ENCODE peak calls at places on chromosomes 5 and 9, in five cellular contexts. L is GM23248, D is OCI-LY7, C is HCT116, N is PC-9. Z is an unnamed sample. For H3K9me2 and H3K4me1, the result is how much of the 10 kb centered on the place peaks cover.

GRCh38 chr5:142201471-142201887 is 92.9 kb downstream of the NDFIP1 start:
- DNase-seq in C (peak), L (peak), N (no peak), D (no peak), Z (no peak)

GRCh38 chr9:122389799-122390481 is 19.1 kb downstream of the PTGS1 start:
- DNase-seq in L (no peak), N (peak), D (peak), C (no peak), Z (no peak)

GRCh38 chr5:174317261-174317894 is 271.9 kb downstream of the NSG2 start:
- DNase-seq in N (peak), L (peak), D (peak), C (no peak), Z (peak)

GRCh38 chr9:72232778-72233177 is 83.5 kb downstream of the GDA start:
- DNase-seq in L (no peak), C (no peak), N (no peak), D (no peak), Z (no peak)

GRCh38 chr9:26145938-26146337 is 467.7 kb upstream of the TUSC1 start:
- DNase-seq in D (no peak), L (no peak), N (no peak), C (no peak), Z (no peak)

GRCh38 chr5:134403951-134404350 is 7.7 kb downstream of the CDKN2AIPNL start:
- DNase-seq in L (no peak), D (no peak), C (no peak), N (no peak), Z (peak)

GRCh38 chr5:112628219-112628618 is 109.5 kb upstream of the APC start:
- DNase-seq in D (no peak), L (no peak), C (no peak), N (no peak), Z (peak)

GRCh38 chr9:6414291-6414690 is 1.3 kb downstream of the UHRF2 start:
- DNase-seq in D (peak), L (peak), C (no peak), N (peak), Z (peak)

GRCh38 chr5:72692273-72692672 is 124.2 kb upstream of the TNPO1 start:
- DNase-seq in C (no peak), N (no peak), L (peak), D (no peak), Z (no peak)

GRCh38 chr5:154118832-154119442 is 71.6 kb upstream of the GALNT10 start:
- DNase-seq in C (no peak), D (peak), L (peak), N (peak), Z (peak)

GRCh38 chr5:55037816-55038379 is 13.8 kb downstream of the GZMK start:
- DNase-seq in N (no peak), C (no peak), L (no peak), D (no peak), Z (no peak)

GRCh38 chr9:82893549-82893948 is 169.4 kb downstream of the RASEF start:
- DNase-seq in C (no peak), L (no peak), N (no peak), D (no peak), Z (no peak)
- H3K9me2 ChIP-seq in C (under half), L (under half), N (under half), D (under half), Z (under half)

DNA sequence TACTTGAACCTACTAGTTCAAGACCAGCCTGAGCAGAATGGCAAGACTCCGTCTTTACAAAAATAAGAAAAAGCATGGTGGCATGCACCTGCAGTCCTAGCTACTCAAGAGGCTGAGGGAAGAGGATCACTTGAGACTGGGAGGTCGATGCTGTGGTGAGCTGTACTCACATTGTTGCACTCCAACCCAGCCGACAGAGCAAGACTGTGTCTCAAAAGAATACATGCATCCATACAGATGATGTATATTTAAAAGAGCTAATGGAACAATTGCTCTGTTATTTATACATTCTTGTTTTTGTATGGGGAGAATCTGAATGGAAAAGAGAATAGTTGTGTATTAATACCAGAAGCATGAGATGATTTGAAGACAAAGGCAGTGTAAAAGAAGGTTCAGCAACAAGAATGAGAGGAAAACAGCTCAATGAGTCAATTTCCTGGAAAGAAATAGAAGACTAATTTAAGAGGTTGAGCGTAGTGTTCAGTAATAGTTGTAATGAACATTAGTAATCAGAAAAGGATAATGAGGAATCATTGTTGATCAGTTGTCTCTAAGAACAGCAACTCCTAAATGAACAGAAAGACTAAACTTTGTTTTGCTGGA is 1.9 kb upstream of the LRRC70 start:
- DNase-seq in L (no peak), N (no peak), C (no peak), D (no peak), Z (no peak)
- H3K4me1 ChIP-seq in L (under half), N (under half), C (under half), D (under half), Z (under half)

DNA sequence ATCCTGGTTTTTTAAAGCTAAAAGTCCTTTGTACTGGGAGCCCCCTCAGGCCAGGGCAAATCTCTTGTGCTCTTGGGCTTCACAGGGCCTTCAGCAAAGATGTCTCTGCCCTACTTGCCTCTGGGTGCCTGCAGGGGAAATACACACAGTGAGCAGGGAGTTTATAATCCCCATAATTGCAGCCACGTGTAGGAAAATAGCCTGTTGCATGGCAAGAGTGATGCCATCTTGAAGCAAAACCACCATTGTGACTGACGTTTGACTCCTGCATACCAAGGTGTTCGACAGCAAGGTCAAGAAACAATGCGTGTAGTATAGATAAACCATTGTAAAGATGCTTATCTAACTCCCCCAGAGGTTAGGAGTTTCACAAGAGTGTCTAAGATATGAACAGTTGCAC is 11.4 kb upstream of the IL3 start:
- DNase-seq in N (no peak), L (no peak), C (no peak), D (no peak), Z (no peak)
- H3K4me2 ChIP-seq in N (no peak), L (no peak), C (no peak), D (no peak), Z (no peak)

GRCh38 chr5:164007062-164007461 is 501.6 kb downstream of the MAT2B start:
- DNase-seq in N (no peak), D (no peak), C (no peak), L (no peak), Z (no peak)

GRCh38 chr5:164012376-164012775 is 507.0 kb downstream of the MAT2B start:
- DNase-seq in D (no peak), N (no peak), L (no peak), C (no peak), Z (no peak)

GRCh38 chr5:164013077-164013670 is 507.8 kb downstream of the MAT2B start:
- DNase-seq in D (peak), L (peak), C (peak), N (peak), Z (peak)

GRCh38 chr5:164009628-164010027 is 504.2 kb downstream of the MAT2B start:
- DNase-seq in D (no peak), C (no peak), N (no peak), L (no peak), Z (no peak)

DNA sequence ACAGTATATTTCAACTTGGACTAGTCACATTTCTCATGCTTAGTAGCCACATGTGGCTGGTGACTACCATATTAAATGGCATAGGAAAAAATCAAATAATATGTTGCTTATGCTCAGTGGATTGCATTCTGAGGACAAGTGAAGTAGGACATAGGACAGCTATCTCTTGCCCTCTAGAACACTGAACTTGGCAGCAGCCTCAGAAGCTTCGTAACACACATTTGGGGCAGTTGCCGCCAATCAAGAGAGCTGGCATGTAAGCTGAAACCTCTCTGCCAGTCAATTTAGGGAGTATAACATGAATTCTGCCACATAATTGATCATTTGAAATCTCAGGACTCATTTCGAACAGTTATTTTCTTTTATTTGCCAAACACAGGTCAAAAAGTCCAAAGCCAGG is 505.5 kb downstream of the MAT2B start:
- DNase-seq in L (no peak), C (no peak), N (no peak), D (no peak), Z (no peak)
- H3K9me2 ChIP-seq in L (under half), C (under half), N (under half), D (under half), Z (under half)

GRCh38 chr9:127955294-127956015 is 17.8 kb upstream of the DPM2 start:
- DNase-seq in D (peak), N (peak), C (peak), L (peak), Z (peak)
- H3K4me1 ChIP-seq in D (under half), N (half or more), C (half or more), L (under half), Z (under half)

GRCh38 chr5:120086081-120086480 is 378.0 kb upstream of the PRR16 start:
- DNase-seq in C (no peak), D (no peak), N (no peak), L (no peak), Z (no peak)

GRCh38 chr5:120088831-120089230 is 375.3 kb upstream of the PRR16 start:
- DNase-seq in C (no peak), N (no peak), D (no peak), L (no peak), Z (no peak)

GRCh38 chr5:120082316-120083068 is 381.6 kb upstream of the PRR16 start:
- DNase-seq in D (no peak), N (no peak), L (peak), C (no peak), Z (no peak)

DNA sequence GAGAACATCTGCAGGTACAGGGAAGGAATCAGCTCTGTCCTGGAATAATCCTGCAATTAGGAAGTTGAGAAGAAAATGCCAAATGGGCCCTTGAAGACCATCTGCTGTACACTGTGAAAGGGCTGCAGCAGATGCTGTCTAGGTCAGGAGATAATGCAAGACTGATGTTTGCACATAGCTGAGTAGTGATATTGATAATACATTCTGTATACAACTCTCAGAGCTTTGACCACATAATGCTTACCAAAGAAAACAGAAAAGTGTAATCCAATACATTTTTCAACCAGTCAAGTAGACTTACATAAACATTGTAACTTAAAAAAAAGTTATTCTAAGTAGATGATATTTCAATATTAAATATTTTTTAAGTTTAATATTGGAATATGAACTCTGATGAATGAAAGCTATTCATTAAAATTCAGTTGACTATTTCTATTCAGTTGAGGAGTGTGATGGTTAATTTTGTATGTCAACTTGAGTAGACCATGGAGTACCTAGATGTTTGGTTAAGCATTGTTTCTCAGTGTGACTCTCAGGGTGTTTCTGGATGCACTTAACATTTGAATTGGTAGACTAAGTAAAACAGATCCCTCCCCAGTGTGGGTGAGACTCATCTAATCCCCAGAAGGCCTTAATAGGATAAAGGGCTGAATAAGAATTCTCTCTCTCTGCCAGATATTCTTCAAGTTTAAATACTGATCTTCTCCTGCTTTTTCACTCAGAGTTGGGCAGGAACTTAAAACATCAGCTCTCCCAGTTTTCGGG is 380.1 kb upstream of the PRR16 start:
- DNase-seq in D (no peak), L (no peak), C (no peak), N (no peak), Z (no peak)
- H3K4me2 ChIP-seq in D (no peak), L (no peak), C (no peak), N (no peak), Z (no peak)

GRCh38 chr9:136152931-136153330 is 34.3 kb upstream of the TMEM250 start:
- DNase-seq in D (no peak), N (no peak), C (no peak), L (no peak), Z (no peak)

GRCh38 chr9:136153381-136154065 is 34.8 kb upstream of the TMEM250 start:
- DNase-seq in N (no peak), L (no peak), C (no peak), D (no peak), Z (no peak)

GRCh38 chr9:136151214-136151804 is 32.6 kb upstream of the TMEM250 start:
- DNase-seq in L (no peak), D (no peak), N (no peak), C (no peak), Z (no peak)

GRCh38 chr9:136152543-136152866 is 33.8 kb upstream of the TMEM250 start:
- DNase-seq in L (no peak), D (no peak), N (no peak), C (no peak), Z (no peak)

DNA sequence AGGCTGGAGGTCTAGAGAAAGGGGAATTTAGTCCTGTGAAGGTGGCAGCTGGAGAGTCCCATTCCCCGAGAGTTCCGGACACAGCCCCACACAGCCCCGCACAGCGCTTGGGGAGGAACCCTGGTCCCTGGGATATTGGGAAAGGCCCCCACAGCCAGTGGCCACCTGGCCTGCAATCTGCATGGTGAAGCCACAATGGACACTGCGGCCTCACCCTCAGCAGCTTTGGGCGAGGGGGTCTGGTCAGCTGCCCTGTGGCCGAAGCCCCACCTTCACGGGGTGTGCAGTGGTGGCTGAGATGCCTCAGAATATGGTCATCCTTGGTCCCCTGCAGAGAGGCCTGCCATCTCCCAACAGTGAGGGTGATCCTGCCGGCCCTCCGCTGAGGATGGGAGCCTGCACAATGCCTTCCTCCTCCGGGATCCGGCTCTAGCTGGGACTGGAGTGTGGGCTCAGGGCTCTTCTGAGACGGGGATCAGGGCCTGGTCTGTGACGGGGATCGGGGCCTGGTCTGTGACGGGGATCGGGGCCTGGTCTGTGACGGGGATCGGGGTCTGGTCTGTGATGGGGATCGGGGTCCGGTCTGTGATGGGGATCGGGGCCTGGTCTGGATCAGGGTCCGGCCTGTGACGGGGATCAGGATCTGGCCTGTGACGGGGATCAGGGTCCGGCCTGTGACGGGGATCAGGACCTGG is 33.3 kb upstream of the TMEM250 start:
- DNase-seq in N (no peak), D (no peak), C (no peak), L (no peak), Z (no peak)
- H3K9me2 ChIP-seq in N (under half), D (under half), C (under half), L (under half), Z (under half)

GRCh38 chr5:151126199-151126645 is 31.4 kb downstream of the ANXA6 start:
- DNase-seq in N (peak), L (peak), D (peak), C (peak), Z (peak)

GRCh38 chr5:151125421-151125820 is 32.2 kb downstream of the ANXA6 start:
- DNase-seq in D (peak), L (no peak), N (no peak), C (no peak), Z (no peak)

GRCh38 chr5:151128817-151129216 is 28.8 kb downstream of the ANXA6 start:
- DNase-seq in D (no peak), C (no peak), N (no peak), L (no peak), Z (no peak)

GRCh38 chr5:151130235-151130921 is 27.2 kb downstream of the ANXA6 start:
- DNase-seq in N (no peak), L (no peak), D (no peak), C (no peak), Z (no peak)

GRCh38 chr5:151127926-151128325 is 29.7 kb downstream of the ANXA6 start:
- DNase-seq in L (no peak), D (no peak), C (no peak), N (no peak), Z (no peak)
- H3K4me1 ChIP-seq in L (under half), D (half or more), C (under half), N (under half), Z (under half)

GRCh38 chr5:178114325-178115135 is 1.2 kb downstream of the N4BP3 start:
- DNase-seq in C (no peak), D (peak), N (peak), L (peak), Z (no peak)

GRCh38 chr5:178113841-178114324 is 551 bp downstream of the N4BP3 start:
- DNase-seq in N (no peak), C (no peak), L (no peak), D (peak), Z (no peak)

GRCh38 chr5:178111925-178112324 is 1.4 kb upstream of the N4BP3 start:
- DNase-seq in C (no peak), N (no peak), D (no peak), L (peak), Z (peak)

GRCh38 chr5:178112545-178112944 is 787 bp upstream of the N4BP3 start:
- DNase-seq in L (no peak), D (no peak), N (no peak), C (no peak), Z (no peak)

GRCh38 chr5:178113141-178113787 is at the start of gene N4BP3:
- DNase-seq in C (peak), D (peak), L (peak), N (peak), Z (peak)
- H3K4me2 ChIP-seq in C (peak), D (peak), L (peak), N (peak), Z (peak)

Z was measured in hepatocyte.